ENCODE peak calls at places on chromosomes 5 and 9, in eight cellular contexts. One of them, this sample, is unnamed.

GRCh38 chr5:177491429-177491945 is 5.9 kb downstream of the PDLIM7 start:
- DNase-seq in H1: no peak
- DNase-seq in HCT116: no peak
- DNase-seq in endothelial cell of umbilical vein: peak; percentile 79
- DNase-seq in HepG2: peak; percentile 65
- DNase-seq in GM12878: no peak
- DNase-seq in SK-N-SH: peak; percentile 91
- DNase-seq in K562: peak; percentile 96
- DNase-seq in this sample: peak; percentile 94

GRCh38 chr5:10648806-10649517 is 85.1 kb downstream of the ANKRD33B start:
- DNase-seq in H1: no peak
- DNase-seq in HCT116: no peak
- DNase-seq in K562: no peak
- DNase-seq in endothelial cell of umbilical vein: no peak
- DNase-seq in HepG2: no peak
- DNase-seq in GM12878: no peak
- DNase-seq in SK-N-SH: no peak
- DNase-seq in this sample: no peak

GRCh38 chr5:94623026-94623425 is 4.6 kb downstream of the SLF1 start:
- DNase-seq in GM12878: no peak
- DNase-seq in HepG2: no peak
- DNase-seq in HCT116: no peak
- DNase-seq in H1: no peak
- DNase-seq in endothelial cell of umbilical vein: no peak
- DNase-seq in SK-N-SH: no peak
- DNase-seq in K562: no peak
- DNase-seq in this sample: no peak

GRCh38 chr9:134442486-134443168 is 116.4 kb downstream of the RXRA start:
- DNase-seq in GM12878: no peak
- DNase-seq in K562: peak; percentile 27
- DNase-seq in HCT116: no peak
- DNase-seq in HepG2: no peak
- DNase-seq in H1: no peak
- DNase-seq in SK-N-SH: peak; percentile 72
- DNase-seq in endothelial cell of umbilical vein: no peak
- DNase-seq in this sample: no peak

GRCh38 chr5:55597014-55597981 is 62.5 kb upstream of the PLPP1 start:
- DNase-seq in endothelial cell of umbilical vein: peak; percentile 40
- DNase-seq in HepG2: no peak
- DNase-seq in GM12878: no peak
- DNase-seq in K562: no peak
- DNase-seq in HCT116: peak; percentile 54
- DNase-seq in H1: no peak
- DNase-seq in SK-N-SH: no peak
- DNase-seq in this sample: no peak

GRCh38 chr9:134855231-134855899 is 25.2 kb upstream of the FCN2 start:
- DNase-seq in GM12878: no peak
- DNase-seq in HepG2: no peak
- DNase-seq in SK-N-SH: no peak
- DNase-seq in HCT116: no peak
- DNase-seq in K562: no peak
- DNase-seq in endothelial cell of umbilical vein: no peak
- DNase-seq in H1: no peak
- DNase-seq in this sample: no peak

GRCh38 chr5:113068559-113068958 is 92.0 kb downstream of the DCP2 start:
- DNase-seq in HCT116: no peak
- DNase-seq in HepG2: no peak
- DNase-seq in endothelial cell of umbilical vein: no peak
- DNase-seq in K562: no peak
- DNase-seq in SK-N-SH: no peak
- DNase-seq in H1: no peak
- DNase-seq in GM12878: no peak
- DNase-seq in this sample: no peak

GRCh38 chr5:172661536-172661935 is 20.5 kb downstream of the NEURL1B start:
- DNase-seq in endothelial cell of umbilical vein: no peak
- DNase-seq in H1: no peak
- DNase-seq in SK-N-SH: no peak
- DNase-seq in HCT116: no peak
- DNase-seq in HepG2: no peak
- DNase-seq in K562: no peak
- DNase-seq in GM12878: no peak
- DNase-seq in this sample: no peak

GRCh38 chr9:33025572-33026347 is 687 bp downstream of the DNAJA1 start:
- DNase-seq in HepG2: peak; percentile 73
- DNase-seq in GM12878: no peak
- DNase-seq in HCT116: no peak
- DNase-seq in endothelial cell of umbilical vein: peak; percentile 84
- DNase-seq in H1: no peak
- DNase-seq in SK-N-SH: peak; percentile 91
- DNase-seq in K562: peak; percentile 66
- DNase-seq in this sample: peak; percentile 86

GRCh38 chr5:115295775-115296129 is 702 bp downstream of the CCDC112 start:
- DNase-seq in SK-N-SH: no peak
- DNase-seq in HepG2: no peak
- DNase-seq in HCT116: no peak
- DNase-seq in H1: no peak
- DNase-seq in endothelial cell of umbilical vein: no peak
- DNase-seq in K562: peak; percentile 8
- DNase-seq in GM12878: no peak
- DNase-seq in this sample: no peak

GRCh38 chr5:40429258-40430111 is 250.2 kb upstream of the PTGER4 start:
- DNase-seq in HepG2: no peak
- DNase-seq in GM12878: no peak
- DNase-seq in SK-N-SH: no peak
- DNase-seq in endothelial cell of umbilical vein: peak; percentile 86
- DNase-seq in HCT116: no peak
- DNase-seq in H1: no peak
- DNase-seq in K562: no peak
- DNase-seq in this sample: no peak

GRCh38 chr5:138336952-138337684 is 948 bp upstream of the FAM53C start:
- DNase-seq in endothelial cell of umbilical vein: no peak
- DNase-seq in H1: no peak
- DNase-seq in HepG2: no peak
- DNase-seq in HCT116: peak; percentile 81
- DNase-seq in K562: peak; percentile 78
- DNase-seq in GM12878: no peak
- DNase-seq in SK-N-SH: peak; percentile 87
- DNase-seq in this sample: peak; percentile 90

GRCh38 chr9:32877103-32877502 is 93.8 kb downstream of the TMEM215 start:
- DNase-seq in SK-N-SH: no peak
- DNase-seq in endothelial cell of umbilical vein: no peak
- DNase-seq in HCT116: no peak
- DNase-seq in H1: no peak
- DNase-seq in HepG2: no peak
- DNase-seq in GM12878: no peak
- DNase-seq in K562: no peak
- DNase-seq in this sample: no peak

DNA sequence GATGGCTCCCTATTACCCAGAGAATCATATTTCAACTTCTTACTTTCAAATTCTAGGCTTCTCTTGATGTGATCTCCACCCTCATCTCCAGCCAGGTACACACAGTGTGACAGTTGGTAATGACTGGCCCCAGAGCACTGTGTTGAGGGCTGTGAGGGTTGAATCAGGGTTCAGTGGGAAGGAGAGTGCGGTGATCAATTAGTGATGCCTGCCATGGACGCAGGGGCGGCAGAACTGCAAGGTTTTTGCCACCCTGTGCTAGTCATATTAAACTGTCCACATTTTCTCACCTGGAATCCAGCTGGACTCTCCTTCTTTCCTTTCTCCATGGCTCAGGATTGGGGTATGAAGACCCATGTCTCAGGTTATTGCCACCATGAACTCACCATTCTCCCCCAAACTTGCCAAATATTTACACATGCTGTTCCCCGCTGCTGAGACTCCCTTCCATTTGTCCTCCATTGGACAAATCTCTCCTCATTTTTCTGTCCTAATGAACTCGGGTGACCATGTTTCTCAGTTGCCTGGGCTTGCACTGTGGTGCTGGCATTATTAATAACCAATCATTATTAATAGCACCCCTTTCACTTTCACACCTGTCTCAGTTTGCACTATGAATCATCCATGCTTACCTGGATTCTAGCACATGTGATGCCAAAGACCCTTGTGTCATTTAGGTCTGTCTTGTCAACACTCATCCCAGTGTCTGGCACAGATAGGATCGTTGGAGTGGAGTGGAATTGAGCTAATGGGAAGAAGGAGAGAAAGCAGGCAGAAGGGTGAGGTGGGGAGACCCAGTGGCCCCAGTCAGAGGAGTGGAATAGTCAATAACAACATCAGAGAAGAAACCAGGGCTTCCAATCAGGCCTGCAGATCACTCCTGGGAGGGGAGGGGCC is 33.9 kb upstream of the CRB2 start:
- DNase-seq in K562: no peak
- DNase-seq in SK-N-SH: no peak
- DNase-seq in HepG2: no peak
- DNase-seq in H1: no peak
- DNase-seq in HCT116: no peak
- DNase-seq in GM12878: no peak
- DNase-seq in endothelial cell of umbilical vein: no peak
- DNase-seq in this sample: no peak
- H3K4me2 ChIP-seq in K562: no peak overlapping the region
- H3K4me2 ChIP-seq in SK-N-SH: no peak overlapping the region
- H3K4me2 ChIP-seq in HepG2: peak overlapping the region; percentile 79
- H3K4me2 ChIP-seq in H1: no peak overlapping the region
- H3K4me2 ChIP-seq in HCT116: no peak overlapping the region
- H3K4me2 ChIP-seq in GM12878: peak overlapping the region; percentile 91
- H3K4me2 ChIP-seq in endothelial cell of umbilical vein: no peak overlapping the region
- H3K4me2 ChIP-seq in this sample: peak overlapping the region; percentile 30

DNA sequence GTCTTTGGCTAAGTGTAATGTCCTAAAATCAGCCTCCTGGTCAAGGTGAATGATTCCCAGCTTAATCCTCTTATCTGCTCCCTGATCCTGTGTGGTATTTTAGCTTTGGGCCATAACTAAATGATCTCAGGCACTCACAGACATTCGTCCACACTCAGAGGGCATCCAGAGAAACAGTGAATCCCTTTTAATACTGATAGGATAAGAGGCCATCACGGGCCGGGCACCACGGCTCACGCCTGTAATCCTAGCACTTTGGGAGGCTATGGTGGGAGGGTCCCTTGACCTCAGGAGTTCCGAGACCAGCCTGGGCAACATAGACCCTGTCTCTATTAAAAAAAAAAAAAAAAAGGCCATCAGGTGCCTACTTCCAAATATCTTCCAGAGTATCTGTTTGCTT is 6.3 kb downstream of the PDCL start:
- DNase-seq in H1: no peak
- DNase-seq in SK-N-SH: no peak
- DNase-seq in HCT116: no peak
- DNase-seq in GM12878: no peak
- DNase-seq in K562: no peak
- DNase-seq in endothelial cell of umbilical vein: no peak
- DNase-seq in HepG2: no peak
- DNase-seq in this sample: no peak
- H4K20me1 ChIP-seq in H1: peaks cover 6% of the 10 kb centered on the region
- H4K20me1 ChIP-seq in SK-N-SH: peaks cover 18% of the 10 kb centered on the region
- H4K20me1 ChIP-seq in HCT116: no peaks in the 10 kb centered on the region
- H4K20me1 ChIP-seq in GM12878: no peaks in the 10 kb centered on the region
- H4K20me1 ChIP-seq in K562: peaks cover 5% of the 10 kb centered on the region
- H4K20me1 ChIP-seq in endothelial cell of umbilical vein: no peaks in the 10 kb centered on the region
- H4K20me1 ChIP-seq in HepG2: peaks cover 3% of the 10 kb centered on the region
- H4K20me1 ChIP-seq in this sample: peaks cover 28% of the 10 kb centered on the region

GRCh38 chr9:124868511-124869465 is 6.9 kb downstream of the ARPC5L start:
- DNase-seq in HCT116: peak; percentile 40
- DNase-seq in H1: no peak
- DNase-seq in HepG2: peak; percentile 71
- DNase-seq in endothelial cell of umbilical vein: peak; percentile 82
- DNase-seq in K562: peak; percentile 91
- DNase-seq in SK-N-SH: peak; percentile 99
- DNase-seq in GM12878: no peak
- DNase-seq in this sample: peak; percentile 92

GRCh38 chr9:124869466-124869985 is 7.6 kb downstream of the ARPC5L start:
- DNase-seq in K562: peak; percentile 67
- DNase-seq in HepG2: no peak
- DNase-seq in GM12878: no peak
- DNase-seq in SK-N-SH: peak; percentile 68
- DNase-seq in H1: no peak
- DNase-seq in HCT116: no peak
- DNase-seq in endothelial cell of umbilical vein: peak; percentile 27
- DNase-seq in this sample: no peak

GRCh38 chr9:124870723-124871122 is 8.8 kb downstream of the ARPC5L start:
- DNase-seq in H1: no peak
- DNase-seq in SK-N-SH: no peak
- DNase-seq in endothelial cell of umbilical vein: no peak
- DNase-seq in HepG2: no peak
- DNase-seq in HCT116: no peak
- DNase-seq in GM12878: no peak
- DNase-seq in K562: no peak
- DNase-seq in this sample: no peak

GRCh38 chr9:124871156-124871561 is 9.2 kb downstream of the ARPC5L start:
- DNase-seq in endothelial cell of umbilical vein: no peak
- DNase-seq in GM12878: no peak
- DNase-seq in K562: no peak
- DNase-seq in HCT116: no peak
- DNase-seq in HepG2: no peak
- DNase-seq in H1: no peak
- DNase-seq in SK-N-SH: no peak
- DNase-seq in this sample: no peak

DNA sequence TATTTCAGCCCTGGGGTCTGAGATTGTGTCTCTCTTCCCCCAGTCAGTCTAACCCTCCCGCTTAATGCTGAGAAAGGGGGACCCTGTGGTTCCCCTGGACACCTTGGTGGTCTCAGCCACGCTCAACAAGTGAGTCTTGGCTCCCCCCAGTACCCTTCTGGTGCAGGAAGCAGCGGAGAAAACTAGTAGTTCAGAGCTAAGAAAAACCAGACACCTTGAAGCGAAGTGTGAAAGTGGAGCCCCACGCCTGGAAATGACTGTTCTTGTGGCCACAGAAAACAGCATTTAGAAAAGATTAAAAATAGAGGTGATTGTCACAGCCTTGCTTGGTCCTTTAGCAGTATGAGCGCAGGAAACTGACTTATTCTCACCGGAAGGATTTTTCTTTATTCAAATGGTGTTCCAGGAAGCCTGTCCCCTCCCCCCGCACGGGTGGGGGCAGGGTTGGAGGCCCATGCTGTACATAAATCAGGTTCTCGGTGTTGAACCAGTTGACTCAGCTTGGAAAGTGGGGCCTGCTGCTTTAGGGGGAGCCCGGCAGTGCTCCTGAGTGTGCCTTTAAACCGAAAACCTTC is 8.1 kb downstream of the ARPC5L start:
- DNase-seq in SK-N-SH: no peak
- DNase-seq in endothelial cell of umbilical vein: peak; percentile 81
- DNase-seq in HepG2: peak; percentile 49
- DNase-seq in HCT116: no peak
- DNase-seq in K562: no peak
- DNase-seq in GM12878: peak; percentile 61
- DNase-seq in H1: no peak
- DNase-seq in this sample: no peak
- TF ChIP-seq POLR2AphosphoS5 in SK-N-SH: no peak
- TF ChIP-seq POLR2AphosphoS5 in endothelial cell of umbilical vein: peak; percentile 80
- TF ChIP-seq POLR2AphosphoS5 in HepG2: peak; percentile 20
- TF ChIP-seq POLR2AphosphoS5 in HCT116: no peak
- TF ChIP-seq POLR2AphosphoS5 in K562: no peak
- TF ChIP-seq POLR2AphosphoS5 in GM12878: peak; percentile 81
- TF ChIP-seq POLR2AphosphoS5 in H1: no peak
- TF ChIP-seq POLR2AphosphoS5 in this sample: no peak

DNA sequence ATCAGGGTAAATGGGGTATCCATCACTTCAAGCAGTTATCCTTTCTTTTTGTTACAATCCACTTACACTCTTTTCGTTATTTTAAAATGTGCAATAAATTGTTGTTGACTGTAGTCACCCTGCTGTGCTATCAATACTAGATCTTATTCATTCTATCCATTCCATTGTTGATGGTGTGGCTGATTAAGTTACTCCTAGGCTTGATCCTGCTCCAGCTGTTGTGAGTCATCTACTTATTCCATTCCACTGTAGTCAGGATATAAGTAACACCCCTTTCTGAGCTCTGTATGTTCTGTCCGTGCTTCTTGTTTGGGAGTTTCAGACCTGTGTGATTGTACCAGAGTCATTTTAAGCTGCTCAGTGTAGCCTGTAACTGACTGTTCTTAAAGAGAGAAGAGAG is 122.5 kb upstream of the RUSC2 start:
- DNase-seq in K562: no peak
- DNase-seq in SK-N-SH: no peak
- DNase-seq in GM12878: no peak
- DNase-seq in HCT116: no peak
- DNase-seq in HepG2: no peak
- DNase-seq in H1: no peak
- DNase-seq in endothelial cell of umbilical vein: peak; percentile 91
- DNase-seq in this sample: no peak
- H3K4me2 ChIP-seq in K562: no peak overlapping the region
- H3K4me2 ChIP-seq in SK-N-SH: peak overlapping the region; percentile 26
- H3K4me2 ChIP-seq in GM12878: no peak overlapping the region
- H3K4me2 ChIP-seq in HCT116: peak overlapping the region; percentile 29
- H3K4me2 ChIP-seq in HepG2: no peak overlapping the region
- H3K4me2 ChIP-seq in H1: no peak overlapping the region
- H3K4me2 ChIP-seq in endothelial cell of umbilical vein: peak overlapping the region; percentile 71
- H3K4me2 ChIP-seq in this sample: no peak overlapping the region

This sample was measured in GM23338.